ENCODE peak calls at places on chromosomes 16 and 17, in four cellular contexts. One of them, this sample, is unnamed.

GRCh38 chr16:74304164-74304834 is 7.7 kb downstream of the PSMD7 start:
- DNase-seq in HL-60: no peak
- DNase-seq in sigmoid colon: no peak
- DNase-seq in ascending aorta: no peak
- DNase-seq in this sample: no peak

GRCh38 chr17:8173056-8173870 is 2.9 kb downstream of the TMEM107 start:
- DNase-seq in HL-60: peak; percentile 85
- DNase-seq in sigmoid colon: peak; percentile 93
- DNase-seq in ascending aorta: peak; percentile 93
- DNase-seq in this sample: no peak

GRCh38 chr17:50426814-50427787 is 1.1 kb downstream of the ACSF2 start:
- DNase-seq in HL-60: peak; percentile 39
- DNase-seq in sigmoid colon: peak; percentile 69
- DNase-seq in ascending aorta: no peak
- DNase-seq in this sample: no peak

GRCh38 chr17:17724307-17724921 is 43.2 kb downstream of the RAI1 start:
- DNase-seq in HL-60: no peak
- DNase-seq in sigmoid colon: no peak
- DNase-seq in ascending aorta: no peak
- DNase-seq in this sample: no peak

GRCh38 chr17:28675980-28676379 is 14.0 kb downstream of the SUPT6H start:
- DNase-seq in HL-60: no peak
- DNase-seq in sigmoid colon: no peak
- DNase-seq in ascending aorta: no peak
- DNase-seq in this sample: no peak

GRCh38 chr17:9575381-9576072 is at the start of gene STX8:
- DNase-seq in HL-60: peak; percentile 82
- DNase-seq in sigmoid colon: peak; percentile 94
- DNase-seq in ascending aorta: peak; percentile 95
- DNase-seq in this sample: peak; percentile 95

GRCh38 chr16:18932243-18932997 is 6.2 kb upstream of the SMG1 start:
- DNase-seq in HL-60: no peak
- DNase-seq in sigmoid colon: no peak
- DNase-seq in ascending aorta: peak; percentile 90
- DNase-seq in this sample: no peak

GRCh38 chr16:68786685-68787418 is 49.8 kb downstream of the CDH1 start:
- DNase-seq in HL-60: no peak
- DNase-seq in sigmoid colon: peak; percentile 88
- DNase-seq in ascending aorta: no peak
- DNase-seq in this sample: no peak

GRCh38 chr16:89409161-89409711 is 81.1 kb downstream of the ANKRD11 start:
- DNase-seq in HL-60: no peak
- DNase-seq in sigmoid colon: no peak
- DNase-seq in ascending aorta: no peak
- DNase-seq in this sample: no peak

GRCh38 chr17:16506188-16506587 is 14.2 kb upstream of the LRRC75A start:
- DNase-seq in HL-60: no peak
- DNase-seq in sigmoid colon: no peak
- DNase-seq in ascending aorta: no peak
- DNase-seq in this sample: no peak
- TF ChIP-seq CTCF in HL-60: no peak
- TF ChIP-seq CTCF in sigmoid colon: no peak
- TF ChIP-seq CTCF in ascending aorta: no peak
- TF ChIP-seq CTCF in this sample: no peak

DNA sequence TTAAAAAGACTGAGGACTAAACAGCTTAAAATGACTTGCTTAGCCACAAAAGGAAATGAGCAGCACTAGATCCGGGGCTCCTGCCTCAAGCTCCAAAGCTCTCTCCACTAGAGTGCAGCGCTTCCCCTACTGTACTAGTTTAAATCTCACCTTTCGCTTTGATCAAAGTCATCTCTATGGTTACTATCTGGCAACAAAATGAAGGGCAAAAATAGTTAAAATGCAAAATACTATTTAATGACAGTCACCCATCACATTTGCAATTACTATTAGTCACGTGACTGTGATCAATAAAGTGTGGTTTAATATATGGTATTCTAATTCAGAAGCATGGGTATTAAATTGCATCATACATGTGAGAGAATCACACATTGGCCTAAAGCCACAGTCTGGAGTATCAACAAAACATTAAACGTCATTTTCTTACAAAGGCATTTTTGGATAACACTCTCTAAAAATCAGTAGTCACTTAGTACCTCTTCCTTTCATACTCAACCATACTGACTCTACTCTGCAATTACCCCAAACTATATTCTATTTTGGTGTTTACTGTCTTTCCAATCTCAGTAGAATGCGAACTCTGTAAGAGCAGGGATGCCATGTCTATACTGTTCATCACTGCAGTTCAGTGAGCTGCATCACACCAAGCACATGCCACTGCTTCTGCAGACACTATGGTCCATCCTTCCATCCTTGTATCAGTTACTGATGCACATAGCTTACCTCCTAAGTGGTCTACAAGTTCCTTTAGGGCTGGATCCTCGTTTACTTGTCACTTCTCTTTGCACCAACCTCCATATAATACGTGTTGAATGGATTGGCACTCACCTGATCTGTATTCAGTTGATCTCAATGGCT is 6.2 kb downstream of the PSMD12 start:
- DNase-seq in HL-60: no peak
- DNase-seq in sigmoid colon: no peak
- DNase-seq in ascending aorta: no peak
- DNase-seq in this sample: no peak
- TF ChIP-seq CTCF in HL-60: no peak
- TF ChIP-seq CTCF in sigmoid colon: no peak
- TF ChIP-seq CTCF in ascending aorta: no peak
- TF ChIP-seq CTCF in this sample: no peak

GRCh38 chr17:81536299-81537290 is 8.4 kb downstream of the FSCN2 start:
- DNase-seq in HL-60: no peak
- DNase-seq in sigmoid colon: no peak
- DNase-seq in ascending aorta: no peak
- DNase-seq in this sample: no peak
- TF ChIP-seq CTCF in HL-60: no peak
- TF ChIP-seq CTCF in sigmoid colon: no peak
- TF ChIP-seq CTCF in ascending aorta: no peak
- TF ChIP-seq CTCF in this sample: no peak

GRCh38 chr16:56399492-56399891 is 25.9 kb downstream of the AMFR start:
- DNase-seq in HL-60: no peak
- DNase-seq in sigmoid colon: no peak
- DNase-seq in ascending aorta: no peak
- DNase-seq in this sample: no peak

GRCh38 chr16:56399047-56399446 is 26.3 kb downstream of the AMFR start:
- DNase-seq in HL-60: no peak
- DNase-seq in sigmoid colon: no peak
- DNase-seq in ascending aorta: no peak
- DNase-seq in this sample: no peak

GRCh38 chr16:56400458-56400857 is 24.9 kb downstream of the AMFR start:
- DNase-seq in HL-60: no peak
- DNase-seq in sigmoid colon: no peak
- DNase-seq in ascending aorta: no peak
- DNase-seq in this sample: no peak

GRCh38 chr16:56405977-56406376 is 19.4 kb downstream of the AMFR start:
- DNase-seq in HL-60: no peak
- DNase-seq in sigmoid colon: no peak
- DNase-seq in ascending aorta: no peak
- DNase-seq in this sample: no peak

GRCh38 chr16:56401482-56401881 is 23.9 kb downstream of the AMFR start:
- DNase-seq in HL-60: no peak
- DNase-seq in sigmoid colon: no peak
- DNase-seq in ascending aorta: no peak
- DNase-seq in this sample: no peak
- TF ChIP-seq CTCF in HL-60: peak; percentile 16
- TF ChIP-seq CTCF in sigmoid colon: no peak
- TF ChIP-seq CTCF in ascending aorta: no peak
- TF ChIP-seq CTCF in this sample: no peak

GRCh38 chr16:26598061-26598460 is 468.7 kb upstream of the C16orf82 start:
- DNase-seq in HL-60: no peak
- DNase-seq in sigmoid colon: no peak
- DNase-seq in ascending aorta: no peak
- DNase-seq in this sample: no peak
- TF ChIP-seq CTCF in HL-60: no peak
- TF ChIP-seq CTCF in sigmoid colon: no peak
- TF ChIP-seq CTCF in ascending aorta: no peak
- TF ChIP-seq CTCF in this sample: no peak

DNA sequence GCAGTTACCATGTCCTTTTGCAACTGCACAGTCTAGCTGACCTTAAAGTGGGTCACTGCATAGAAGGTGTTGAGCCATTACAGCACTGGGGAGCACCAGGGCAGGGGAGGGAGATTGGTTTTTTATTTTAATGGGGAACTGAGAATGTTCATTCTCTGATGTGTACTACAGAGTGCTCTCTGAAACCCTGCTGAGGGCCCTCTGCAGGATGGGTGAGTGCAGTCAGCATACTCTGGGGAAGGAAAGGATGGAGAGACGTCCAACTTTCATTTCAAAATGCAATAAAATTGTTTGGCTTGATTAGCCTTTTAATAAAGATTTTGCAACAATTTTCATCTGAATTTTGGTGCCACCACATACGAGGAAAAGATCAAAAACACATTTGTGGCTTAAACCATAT is 73.3 kb downstream of the SNX11 start:
- DNase-seq in HL-60: no peak
- DNase-seq in sigmoid colon: no peak
- DNase-seq in ascending aorta: no peak
- DNase-seq in this sample: no peak
- TF ChIP-seq CTCF in HL-60: no peak
- TF ChIP-seq CTCF in sigmoid colon: no peak
- TF ChIP-seq CTCF in ascending aorta: no peak
- TF ChIP-seq CTCF in this sample: no peak

This sample was measured in omental fat pad.